ENCODE peak calls at places on chromosomes 7 and 10, in four cellular contexts. X is naive thymus-derived CD4-positive, alpha-beta T cell; D is amygdala; B is HEK293T. J is an unnamed sample.

GRCh38 chr7:158494643-158495042 is 93.0 kb downstream of the PTPRN2 start:
- DNase-seq in X (no peak), B (no peak), D (no peak), J (no peak)

GRCh38 chr7:147915781-147916180 is 674.8 kb upstream of the C7orf33 start:
- DNase-seq in X (no peak), B (no peak), D (no peak), J (no peak)

GRCh38 chr7:129401228-129401967 is 32.8 kb upstream of the STRIP2 start:
- DNase-seq in X (no peak), D (no peak), B (no peak), J (no peak)

GRCh38 chr10:67599597-67599996 is 96.4 kb downstream of the CTNNA3 start:
- DNase-seq in X (no peak), D (no peak), B (no peak), J (no peak)

GRCh38 chr7:151459726-151460473 is 20.0 kb upstream of the CRYGN start:
- DNase-seq in X (no peak), D (peak), B (peak), J (peak)

GRCh38 chr7:128697301-128697905 is 25.3 kb downstream of the GARIN1A start:
- DNase-seq in X (peak), D (no peak), B (no peak), J (no peak)

GRCh38 chr10:7117177-7117799 is 293.5 kb downstream of the SFMBT2 start:
- DNase-seq in X (no peak), B (no peak), D (no peak), J (no peak)

GRCh38 chr7:140059288-140060242 is 3.2 kb downstream of the PARP12 start:
- DNase-seq in D (no peak), B (no peak), X (peak), J (no peak)

GRCh38 chr7:138904122-138904435 is 77.1 kb downstream of the KIAA1549 start:
- DNase-seq in D (no peak), X (no peak), B (no peak), J (no peak)